ENCODE peak calls at places on chromosomes 3 and 15, in eight cellular contexts. A, X, T, U, P, J, D and B are unnamed samples.

GRCh38 chr15:59632714-59633113 is 21.1 kb downstream of the GCNT3 start:
- DNase-seq in A (no peak), X (no peak), T (peak), U (no peak), P (no peak), J (peak), D (peak), B (peak)

GRCh38 chr3:15858547-15859506 is 61.0 kb upstream of the ANKRD28 start:
- DNase-seq in A (no peak), X (peak), T (peak), U (peak), P (peak), J (no peak), D (peak), B (peak)

GRCh38 chr15:28977377-28978010 is 91.7 kb downstream of the APBA2 start:
- DNase-seq in A (peak), X (peak), T (peak), U (no peak), P (peak), J (peak), D (peak), B (peak)

GRCh38 chr3:141998674-141999290 is 122.3 kb downstream of the ATP1B3 start:
- DNase-seq in A (no peak), X (peak), T (no peak), U (no peak), P (peak), J (peak), D (peak), B (peak)

GRCh38 chr3:129686941-129687340 is 80.5 kb upstream of the PLXND1 start:
- DNase-seq in A (no peak), X (peak), T (peak), U (no peak), P (peak), J (no peak), D (no peak), B (no peak)

GRCh38 chr15:78142332-78142731 is 6.8 kb upstream of the IDH3A start:
- DNase-seq in A (no peak), X (no peak), T (no peak), U (no peak), P (no peak), J (no peak), D (no peak), B (no peak)

GRCh38 chr3:195270350-195271115 is 426 bp downstream of the XXYLT1 start:
- DNase-seq in A (no peak), X (peak), T (peak), U (peak), P (peak), J (peak), D (peak), B (peak)

GRCh38 chr3:46858996-46859710 is 4.1 kb downstream of the MYL3 start:
- DNase-seq in A (no peak), X (no peak), T (no peak), U (peak), P (no peak), J (no peak), D (no peak), B (no peak)

GRCh38 chr15:55873024-55873745 is 120.2 kb downstream of the NEDD4 start:
- DNase-seq in A (no peak), X (no peak), T (no peak), U (no peak), P (peak), J (peak), D (no peak), B (peak)

GRCh38 chr3:152558386-152558785 is 276.5 kb upstream of the P2RY1 start:
- DNase-seq in A (no peak), X (no peak), T (no peak), U (no peak), P (no peak), J (no peak), D (no peak), B (no peak)

GRCh38 chr3:198113219-198114053 is 153.4 kb downstream of the LMLN start:
- DNase-seq in A (no peak), X (no peak), T (no peak), U (no peak), P (peak), J (no peak), D (peak), B (no peak)

GRCh38 chr3:149813367-149814281 is 609 bp downstream of the RNF13 start:
- DNase-seq in A (no peak), X (peak), T (peak), U (peak), P (peak), J (peak), D (peak), B (peak)

GRCh38 chr15:82174471-82174870 is 88.1 kb downstream of the EFL1 start:
- DNase-seq in A (no peak), X (no peak), T (no peak), U (no peak), P (peak), J (no peak), D (no peak), B (no peak)

GRCh38 chr3:138941259-138941885 is 5.6 kb downstream of the FOXL2 start:
- DNase-seq in A (no peak), X (no peak), T (peak), U (no peak), P (peak), J (peak), D (peak), B (peak)

GRCh38 chr3:184409946-184410500 is 30.2 kb downstream of the CHRD start:
- DNase-seq in A (no peak), X (no peak), T (no peak), U (peak), P (no peak), J (no peak), D (no peak), B (no peak)

GRCh38 chr3:174158674-174159073 is 700.5 kb upstream of the NAALADL2 start:
- DNase-seq in A (no peak), X (no peak), T (no peak), U (no peak), P (no peak), J (no peak), D (no peak), B (no peak)

GRCh38 chr15:34708422-34708821 is 46.4 kb downstream of the GJD2 start:
- DNase-seq in A (no peak), X (peak), T (peak), U (no peak), P (peak), J (peak), D (peak), B (peak)

GRCh38 chr3:20225769-20226168 is 39.8 kb upstream of the SGO1 start:
- DNase-seq in A (no peak), X (peak), T (peak), U (no peak), P (peak), J (peak), D (peak), B (peak)

GRCh38 chr3:93988283-93988682 is 8.3 kb downstream of the ARL13B start:
- DNase-seq in A (no peak), X (no peak), T (no peak), U (no peak), P (peak), J (peak), D (no peak), B (peak)

GRCh38 chr15:32987067-32987466 is 207.4 kb downstream of the FMN1 start:
- DNase-seq in A (no peak), X (no peak), T (no peak), U (no peak), P (no peak), J (no peak), D (no peak), B (no peak)

GRCh38 chr3:134029256-134029733 is 430 bp downstream of the SLCO2A1 start:
- DNase-seq in A (no peak), X (no peak), T (peak), U (no peak), P (peak), J (peak), D (peak), B (peak)

GRCh38 chr3:134028486-134029255 is 1.1 kb downstream of the SLCO2A1 start:
- DNase-seq in A (no peak), X (no peak), T (no peak), U (no peak), P (no peak), J (no peak), D (no peak), B (no peak)

GRCh38 chr3:134029734-134030381 is at the start of gene SLCO2A1:
- DNase-seq in A (no peak), X (no peak), T (peak), U (peak), P (peak), J (peak), D (peak), B (peak)

GRCh38 chr3:134030382-134030753 is 643 bp upstream of the SLCO2A1 start:
- DNase-seq in A (no peak), X (no peak), T (peak), U (no peak), P (no peak), J (no peak), D (no peak), B (no peak)

GRCh38 chr3:134027631-134028030 is 2.1 kb downstream of the SLCO2A1 start:
- DNase-seq in A (no peak), X (peak), T (no peak), U (no peak), P (no peak), J (no peak), D (no peak), B (no peak)
- H3K4me3 ChIP-seq in A (no peak), X (no peak), T (no peak), U (peak), P (no peak), J (peak), D (no peak), B (no peak)

GRCh38 chr3:190863119-190863465 is 598 bp upstream of the GMNC start:
- DNase-seq in A (no peak), X (peak), T (no peak), U (no peak), P (peak), J (no peak), D (peak), B (peak)
- H3K4me3 ChIP-seq in A (peak), X (peak), T (peak), U (peak), P (peak), J (peak), D (peak), B (peak)

GRCh38 chr3:172592898-172593669 is 69.9 kb upstream of the TNFSF10 start:
- DNase-seq in A (no peak), X (no peak), T (no peak), U (no peak), P (no peak), J (no peak), D (no peak), B (no peak)

GRCh38 chr3:172598904-172599303 is 75.7 kb upstream of the TNFSF10 start:
- DNase-seq in A (no peak), X (no peak), T (no peak), U (no peak), P (no peak), J (no peak), D (no peak), B (no peak)

GRCh38 chr3:172591876-172592771 is 68.9 kb upstream of the TNFSF10 start:
- DNase-seq in A (no peak), X (no peak), T (no peak), U (no peak), P (peak), J (no peak), D (no peak), B (no peak)

GRCh38 chr3:172596394-172596706 is 73.1 kb upstream of the TNFSF10 start:
- DNase-seq in A (no peak), X (no peak), T (no peak), U (no peak), P (no peak), J (no peak), D (no peak), B (no peak)

DNA sequence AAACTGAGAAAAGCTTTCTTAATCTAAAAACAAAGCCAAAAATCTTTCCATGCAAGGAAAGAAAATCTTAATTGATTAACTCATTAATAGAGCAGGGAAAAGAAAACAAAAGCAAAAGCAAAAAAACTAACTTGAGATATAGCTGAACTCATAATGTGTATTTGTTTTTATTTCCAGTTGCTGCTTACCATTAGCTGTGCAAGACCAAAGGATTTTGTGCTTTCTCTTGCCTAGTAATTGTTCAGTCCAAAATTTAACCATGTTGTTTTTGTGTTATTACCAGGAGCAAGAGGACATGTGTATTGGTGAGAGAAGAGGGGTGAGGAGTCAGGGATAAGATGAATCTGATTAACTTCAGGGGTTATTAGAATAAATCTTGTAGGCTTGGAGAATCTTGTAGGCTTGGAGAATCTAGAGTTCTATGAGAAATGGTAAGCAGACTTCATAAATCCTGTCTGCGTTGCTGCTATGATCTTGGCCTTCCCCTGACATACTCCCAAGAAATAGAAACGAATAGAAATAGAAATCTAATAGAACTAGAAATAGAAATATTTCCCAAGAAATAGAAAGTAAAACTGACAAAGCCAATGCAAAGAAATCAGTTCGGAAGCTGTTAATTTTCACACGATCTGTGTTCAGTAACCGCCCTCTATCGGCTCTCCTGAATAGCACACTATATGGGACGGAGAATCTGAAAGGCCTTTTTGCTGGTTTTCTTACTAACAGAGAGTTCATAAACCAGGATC is 72.6 kb upstream of the TNFSF10 start:
- DNase-seq in A (peak), X (peak), T (peak), U (no peak), P (peak), J (peak), D (peak), B (peak)
- H3K4me3 ChIP-seq in A (no peak), X (peak), T (no peak), U (peak), P (no peak), J (peak), D (peak), B (no peak)

DNA sequence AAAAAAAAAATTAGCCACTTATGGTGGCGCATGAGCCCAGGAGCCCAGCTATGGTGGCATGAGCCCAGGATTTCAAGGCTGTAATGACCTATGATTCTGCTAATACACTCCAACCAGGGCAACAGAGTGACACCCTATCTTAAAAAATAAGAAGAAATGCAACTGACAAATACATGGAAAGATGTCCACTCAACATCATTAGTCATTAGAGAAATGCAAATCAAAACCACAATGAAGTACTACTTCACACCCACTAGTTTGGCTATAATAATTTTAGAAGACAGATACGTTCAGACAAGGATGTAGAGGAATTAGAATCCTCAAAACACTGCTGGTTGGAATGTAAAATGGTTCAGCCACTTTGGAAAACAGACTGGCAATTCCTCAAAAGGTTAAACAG is 10.5 kb downstream of the PRKAR2A start:
- DNase-seq in A (no peak), X (no peak), T (no peak), U (no peak), P (no peak), J (no peak), D (no peak), B (no peak)
- H3K4me3 ChIP-seq in A (no peak), X (no peak), T (no peak), U (no peak), P (no peak), J (no peak), D (no peak), B (no peak)